ENCODE peak calls at places on chromosomes 3 and 15, in six cellular contexts. H is A549, I is HepG2, U is K562, E is GM12878, C is endothelial cell of umbilical vein. Y is an unnamed sample.

GRCh38 chr3:77081240-77081661 is 41.4 kb downstream of the ROBO2 start:
- DNase-seq in H (no peak), C (no peak), U (no peak), E (no peak), I (no peak), Y (no peak)

GRCh38 chr3:12196684-12197083 is 38.0 kb upstream of the TIMP4 start:
- DNase-seq in H (no peak), E (no peak), C (no peak), U (no peak), I (no peak), Y (no peak)

GRCh38 chr3:81910244-81910852 is 148.9 kb upstream of the GBE1 start:
- DNase-seq in E (peak), U (peak), H (peak), C (peak), I (peak), Y (peak)

GRCh38 chr3:150253622-150254021 is 154.5 kb upstream of the TSC22D2 start:
- DNase-seq in I (peak), H (no peak), U (no peak), E (no peak), C (peak), Y (peak)

GRCh38 chr3:32296251-32297204 is 58.0 kb downstream of the CMTM8 start:
- DNase-seq in I (peak), C (peak), E (no peak), U (peak), H (peak), Y (peak)

GRCh38 chr3:72343078-72343477 is 505.2 kb downstream of the SHQ1 start:
- DNase-seq in I (no peak), C (peak), H (no peak), U (no peak), E (no peak), Y (peak)

GRCh38 chr3:170563712-170564423 is 22.0 kb downstream of the SLC7A14 start:
- DNase-seq in C (peak), I (no peak), H (no peak), E (peak), U (no peak), Y (no peak)

GRCh38 chr3:100600181-100601042 is 9.0 kb upstream of the ADGRG7 start:
- DNase-seq in E (peak), I (no peak), C (no peak), H (peak), U (no peak), Y (peak)

GRCh38 chr3:139427283-139428060 is 38.0 kb upstream of the COPB2 start:
- DNase-seq in C (peak), H (peak), U (peak), E (peak), I (peak), Y (peak)

GRCh38 chr15:92429378-92430066 is 35.8 kb downstream of the ST8SIA2 start:
- DNase-seq in H (peak), C (peak), U (peak), E (no peak), I (no peak), Y (peak)

GRCh38 chr3:65033577-65033976 is 345.8 kb upstream of the ADAMTS9 start:
- DNase-seq in I (no peak), H (no peak), U (no peak), E (no peak), C (no peak), Y (no peak)

GRCh38 chr15:60390931-60391501 is 6.8 kb downstream of the ANXA2 start:
- DNase-seq in I (peak), C (peak), U (no peak), E (no peak), H (peak), Y (peak)

GRCh38 chr3:53478166-53478830 is 16.1 kb upstream of the CACNA1D start:
- DNase-seq in C (no peak), U (no peak), I (peak), H (peak), E (no peak), Y (no peak)

GRCh38 chr15:90411176-90411575 is 23.1 kb downstream of the IQGAP1 start:
- DNase-seq in E (no peak), I (no peak), C (no peak), U (no peak), H (no peak), Y (no peak)

GRCh38 chr3:16181361-16181760 is 6.9 kb downstream of the GALNT15 start:
- DNase-seq in H (no peak), I (no peak), E (no peak), C (no peak), U (no peak), Y (peak)

GRCh38 chr15:67156426-67156825 is 91.0 kb downstream of the SMAD3 start:
- DNase-seq in H (no peak), E (no peak), C (no peak), U (no peak), I (no peak), Y (no peak)

GRCh38 chr3:117735481-117736101 is 1026.0 kb downstream of the TUSC7 start:
- DNase-seq in E (no peak), I (no peak), U (no peak), C (peak), H (peak), Y (no peak)

GRCh38 chr3:134460965-134461364 is 24.8 kb downstream of the ANAPC13 start:
- DNase-seq in U (no peak), C (no peak), H (no peak), I (no peak), E (no peak), Y (no peak)

GRCh38 chr15:48440084-48440483 is 108.9 kb downstream of the DUT start:
- DNase-seq in U (no peak), C (no peak), E (no peak), H (no peak), I (no peak), Y (no peak)

GRCh38 chr3:13580256-13581023 is 31.5 kb downstream of the FBLN2 start:
- DNase-seq in E (no peak), I (peak), H (no peak), C (no peak), U (no peak), Y (no peak)

GRCh38 chr3:184472723-184473419 is 88.7 kb upstream of the EPHB3 start:
- DNase-seq in H (no peak), U (no peak), I (no peak), E (no peak), C (peak), Y (peak)

DNA sequence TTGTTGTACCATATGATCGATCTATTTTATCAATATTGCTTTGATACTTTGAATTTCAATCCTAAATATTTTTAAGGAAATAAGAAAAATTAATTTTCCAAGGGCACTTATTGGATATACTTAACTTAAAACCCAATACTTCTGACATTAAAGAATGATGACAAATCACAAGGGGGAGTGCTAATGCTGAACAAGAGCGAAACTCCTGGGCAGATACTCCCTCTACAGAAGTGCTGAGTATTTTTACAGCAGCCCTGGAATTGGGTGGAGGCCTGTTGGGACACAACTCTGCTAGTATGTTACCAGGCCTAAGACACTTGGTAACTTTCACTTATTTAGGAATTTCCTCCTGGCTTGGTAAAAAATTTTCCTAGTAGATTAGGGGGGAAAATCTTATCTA is 46.2 kb downstream of the DENND6A start:
- DNase-seq in I (no peak), E (no peak), U (peak), C (peak), H (peak), Y (peak)
- TF ChIP-seq MYC in I (no peak), E (no peak), U (no peak), C (no peak), H (no peak), Y (no peak)

GRCh38 chr15:65189102-65189740 is 4.1 kb upstream of the CLPX start:
- DNase-seq in H (peak), E (no peak), C (peak), I (peak), U (peak), Y (peak)
- H3K4me3 ChIP-seq in H (no peak), E (no peak), C (no peak), I (no peak), U (no peak), Y (no peak)

GRCh38 chr3:142319912-142320311 is 94.5 kb upstream of the GK5 start:
- DNase-seq in H (no peak), I (no peak), C (no peak), E (no peak), U (no peak), Y (no peak)
- TF ChIP-seq MYC in H (no peak), I (no peak), C (no peak), E (no peak), U (no peak), Y (no peak)

GRCh38 chr3:124438813-124439212 is 291.4 kb upstream of the UMPS start:
- DNase-seq in I (no peak), C (no peak), H (no peak), E (no peak), U (no peak), Y (no peak)
- H3K4me3 ChIP-seq in I (no peak), C (no peak), H (no peak), E (no peak), U (no peak), Y (no peak)

GRCh38 chr15:78931439-78931981 is 13.3 kb downstream of the CTSH start:
- DNase-seq in C (no peak), U (no peak), H (no peak), I (no peak), E (no peak), Y (no peak)

GRCh38 chr15:78928616-78929093 is 16.2 kb downstream of the CTSH start:
- DNase-seq in H (no peak), U (no peak), I (no peak), E (no peak), C (no peak), Y (no peak)

GRCh38 chr15:78929536-78930264 is 15.1 kb downstream of the CTSH start:
- DNase-seq in E (no peak), C (no peak), I (no peak), H (no peak), U (no peak), Y (no peak)

GRCh38 chr15:78932216-78932808 is 12.5 kb downstream of the CTSH start:
- DNase-seq in E (no peak), C (no peak), H (no peak), U (no peak), I (no peak), Y (no peak)

DNA sequence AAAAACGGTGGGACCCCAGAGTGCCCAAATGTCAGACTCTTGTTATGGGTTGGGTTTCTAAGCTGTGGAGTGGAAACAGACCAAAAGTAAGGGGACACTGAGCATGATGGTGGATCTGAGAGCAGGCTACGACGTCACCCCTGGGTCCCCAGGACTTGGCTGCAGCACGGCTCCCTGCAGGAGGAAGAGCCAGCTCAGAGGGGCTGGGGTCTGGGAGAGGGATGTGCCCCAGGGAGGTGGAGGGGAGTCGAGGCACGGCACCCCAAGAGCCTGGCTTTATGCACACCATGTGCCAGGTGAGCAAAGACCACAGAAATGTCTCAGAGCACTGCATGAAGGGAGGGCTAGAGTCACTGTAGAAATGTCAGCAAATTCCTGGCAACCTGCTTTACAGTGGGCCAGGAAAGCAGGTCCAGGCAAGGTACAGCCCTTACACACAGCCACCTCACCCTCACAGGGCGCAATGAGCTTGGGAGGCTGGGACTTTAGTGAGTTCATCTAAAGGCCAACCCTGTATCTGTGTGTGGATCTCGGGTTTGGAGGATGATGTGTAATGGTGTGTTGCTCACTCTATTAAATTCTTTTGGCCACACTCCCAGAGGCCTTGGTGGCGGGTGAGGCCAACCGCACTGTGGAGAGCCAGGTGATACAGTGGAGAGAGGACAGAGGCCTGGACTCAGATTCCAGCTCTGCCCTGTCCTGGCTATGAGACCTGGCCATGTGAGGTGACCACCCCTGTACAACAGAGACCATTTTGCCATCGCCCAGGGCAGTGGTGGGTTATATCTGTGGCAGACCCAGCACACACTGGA is 14.1 kb downstream of the CTSH start:
- DNase-seq in U (no peak), E (no peak), I (no peak), H (peak), C (peak), Y (no peak)
- TF ChIP-seq MYC in U (no peak), E (no peak), I (no peak), H (no peak), C (no peak), Y (no peak)

DNA sequence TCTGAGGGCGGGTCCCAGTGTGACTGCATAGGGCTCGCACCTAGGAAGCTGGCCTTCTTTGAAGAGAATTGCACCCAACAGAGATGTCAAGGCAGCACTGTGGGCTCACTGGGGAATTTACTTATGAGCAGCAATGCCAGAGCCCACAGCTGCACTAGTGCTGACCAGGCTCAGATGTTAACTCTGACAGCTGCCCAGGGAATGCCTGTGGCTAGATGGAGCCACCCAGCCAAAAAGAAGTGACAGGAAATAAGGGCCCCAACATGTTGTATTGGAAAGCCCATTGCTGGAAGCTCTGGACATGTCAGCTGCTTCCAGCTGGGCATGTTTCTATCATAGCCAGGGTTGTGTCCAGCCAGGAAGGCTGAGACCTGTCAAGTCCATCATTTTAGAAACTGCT is 90.9 kb upstream of the ZNF280D start:
- DNase-seq in I (no peak), U (no peak), C (no peak), E (no peak), H (no peak), Y (no peak)
- H3K4me3 ChIP-seq in I (no peak), U (no peak), C (no peak), E (no peak), H (no peak), Y (no peak)